ENCODE peak calls at places on chromosome 19, in ten cellular contexts. X is IMR-90, E is adrenal gland, W is WTC11, H is sigmoid colon, V is activated B cell treated with CpG ODN at 0.5 μM for 24 hours, Z is left ventricle myocardium inferior, L is GM12865, A is Peyer's patch, Q is thoracic aorta. J is an unnamed sample.

GRCh38 chr19:48708471-48708870 is 11.1 kb downstream of the MAMSTR start:
- DNase-seq in X (no peak), E (no peak), W (no peak), H (no peak), V (no peak), Z (no peak), L (no peak), A (no peak), Q (no peak), J (no peak)

GRCh38 chr19:12859546-12859945 is 21.2 kb downstream of the MAST1 start:
- DNase-seq in X (peak; percentile 33), E (no peak), W (no peak), H (no peak), V (no peak), Z (no peak), L (no peak), A (no peak), Q (no peak), J (no peak)

GRCh38 chr19:19399733-19400438 is 5.6 kb upstream of the GATAD2A start:
- DNase-seq in X (peak; percentile 38), E (no peak), W (no peak), H (no peak), V (no peak), Z (no peak), L (no peak), A (no peak), Q (no peak), J (no peak)

GRCh38 chr19:1650627-1651009 is 1.8 kb downstream of the TCF3 start:
- DNase-seq in X (peak; percentile 7), E (no peak), W (peak; percentile 61), H (no peak), V (no peak), Z (no peak), L (peak; percentile 68), A (no peak), Q (no peak), J (no peak)

GRCh38 chr19:2043864-2044708 is 7.0 kb downstream of the MKNK2 start:
- DNase-seq in X (no peak), E (peak; percentile 17), W (no peak), H (peak; percentile 77), V (peak; percentile 35), Z (no peak), L (peak; percentile 24), A (peak; percentile 54), Q (no peak), J (no peak)

GRCh38 chr19:22545751-22546150 is 88.4 kb upstream of the ZNF492 start:
- DNase-seq in X (no peak), E (peak; percentile 26), W (peak; percentile 36), H (no peak), V (no peak), Z (peak; percentile 22), L (peak; percentile 12), A (no peak), Q (no peak), J (peak; percentile 67)

GRCh38 chr19:17681505-17682125 is 6.5 kb downstream of the UNC13A start:
- DNase-seq in X (peak; percentile 56), E (peak; percentile 26), W (peak; percentile 78), H (no peak), V (no peak), Z (peak; percentile 31), L (peak; percentile 36), A (no peak), Q (no peak), J (no peak)

GRCh38 chr19:58563034-58563573 is 4.7 kb upstream of the UBE2M start:
- DNase-seq in X (no peak), E (no peak), W (peak; percentile 30), H (peak; percentile 71), V (peak; percentile 42), Z (peak; percentile 23), L (peak; percentile 83), A (no peak), Q (no peak), J (no peak)

GRCh38 chr19:2475018-2475701 is 767 bp upstream of the GADD45B start:
- DNase-seq in X (peak; percentile 48), E (peak; percentile 70), W (peak; percentile 55), H (peak; percentile 82), V (peak; percentile 72), Z (peak; percentile 62), L (peak; percentile 83), A (peak; percentile 75), Q (peak; percentile 28), J (no peak)

GRCh38 chr19:13505761-13506549 is at the start of gene CACNA1A:
- DNase-seq in X (peak; percentile 19), E (no peak), W (peak; percentile 53), H (no peak), V (peak; percentile 14), Z (no peak), L (no peak), A (no peak), Q (no peak), J (no peak)

GRCh38 chr19:47097396-47098217 is 16.0 kb downstream of the ZC3H4 start:
- DNase-seq in X (no peak), E (no peak), W (no peak), H (no peak), V (no peak), Z (peak; percentile 50), L (no peak), A (no peak), Q (peak; percentile 36), J (no peak)

GRCh38 chr19:16185925-16186234 is 670 bp downstream of the FAM32A start:
- DNase-seq in X (no peak), E (no peak), W (no peak), H (no peak), V (no peak), Z (no peak), L (no peak), A (no peak), Q (no peak), J (no peak)

GRCh38 chr19:1690570-1691307 is 38.3 kb upstream of the TCF3 start:
- DNase-seq in X (no peak), E (peak; percentile 41), W (peak; percentile 89), H (no peak), V (peak; percentile 60), Z (no peak), L (peak; percentile 55), A (peak; percentile 67), Q (no peak), J (no peak)

GRCh38 chr19:27972291-27973040 is 1240.5 kb downstream of the UQCRFS1 start:
- DNase-seq in X (no peak), E (no peak), W (no peak), H (no peak), V (no peak), Z (no peak), L (no peak), A (no peak), Q (no peak), J (no peak)

GRCh38 chr19:48715681-48716171 is 3.8 kb downstream of the MAMSTR start:
- DNase-seq in X (no peak), E (no peak), W (no peak), H (peak; percentile 78), V (no peak), Z (no peak), L (no peak), A (peak; percentile 61), Q (no peak), J (no peak)

GRCh38 chr19:7506385-7507328 is 9.2 kb upstream of the ZNF358 start:
- DNase-seq in X (peak; percentile 48), E (peak; percentile 100), W (peak; percentile 99), H (peak; percentile 82), V (no peak), Z (peak; percentile 74), L (peak; percentile 68), A (peak; percentile 95), Q (peak; percentile 62), J (no peak)

GRCh38 chr19:10687518-10688288 is 13.5 kb upstream of the QTRT1 start:
- DNase-seq in X (no peak), E (no peak), W (no peak), H (no peak), V (no peak), Z (no peak), L (no peak), A (no peak), Q (no peak), J (no peak)
- TF ChIP-seq CTCF in X (no peak), E (no peak), W (no peak), H (no peak), V (no peak), Z (no peak), L (no peak), A (no peak), Q (no peak), J (no peak)

DNA sequence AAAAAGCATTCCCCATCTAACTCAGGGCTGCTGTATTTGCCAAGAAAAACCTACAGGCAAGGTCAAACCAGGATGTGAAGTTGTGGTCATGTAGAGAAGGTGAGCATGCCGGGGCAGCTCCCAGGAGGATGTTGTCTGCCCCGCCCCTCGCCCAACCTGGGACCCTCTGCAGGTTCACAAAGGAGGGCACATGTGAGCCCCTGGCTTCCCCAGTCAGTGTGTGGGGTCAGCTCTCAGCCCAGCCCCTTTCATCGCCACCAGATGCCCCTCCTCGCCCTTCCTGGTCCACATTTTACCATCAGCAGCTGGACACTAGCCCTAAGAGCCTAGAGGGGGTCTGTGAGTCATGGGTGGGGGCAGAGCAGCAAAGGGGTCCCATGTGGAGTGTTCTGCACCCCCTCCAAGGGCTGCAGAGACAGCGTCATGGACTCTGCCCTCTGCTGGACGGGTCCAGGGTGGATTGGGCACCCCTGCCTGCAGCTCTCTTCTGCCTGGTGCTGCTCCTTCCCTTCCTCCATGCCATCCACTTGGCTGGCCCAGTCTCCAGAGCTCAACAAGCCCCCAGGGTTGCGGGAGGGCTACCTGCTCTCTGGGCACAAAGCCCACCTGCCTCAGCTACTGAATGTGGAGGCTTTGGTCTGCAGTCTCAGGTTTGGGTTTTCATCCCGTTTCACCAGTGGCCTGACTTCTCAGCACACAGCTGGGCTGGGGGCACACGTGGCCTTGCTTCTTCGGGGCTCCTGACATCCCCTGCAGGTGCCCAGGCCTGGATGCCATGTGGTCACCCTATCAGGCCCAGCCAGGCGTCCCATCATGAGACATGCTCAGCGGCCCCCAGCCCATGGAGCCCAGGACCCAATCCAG is 3.7 kb downstream of the PLEKHF1 start:
- DNase-seq in X (no peak), E (no peak), W (peak; percentile 41), H (peak; percentile 60), V (no peak), Z (no peak), L (no peak), A (no peak), Q (no peak), J (no peak)
- TF ChIP-seq CTCF in X (peak; percentile 6), E (no peak), W (no peak), H (no peak), V (no peak), Z (peak; percentile 40), L (peak; percentile 18), A (no peak), Q (no peak), J (no peak)

GRCh38 chr19:42178791-42179500 is 38.5 kb downstream of the DEDD2 start:
- DNase-seq in X (no peak), E (no peak), W (peak; percentile 73), H (no peak), V (no peak), Z (no peak), L (peak; percentile 22), A (no peak), Q (no peak), J (no peak)
- TF ChIP-seq CTCF in X (no peak), E (no peak), W (peak; percentile 60), H (no peak), V (no peak), Z (no peak), L (peak; percentile 47), A (no peak), Q (no peak), J (no peak)

DNA sequence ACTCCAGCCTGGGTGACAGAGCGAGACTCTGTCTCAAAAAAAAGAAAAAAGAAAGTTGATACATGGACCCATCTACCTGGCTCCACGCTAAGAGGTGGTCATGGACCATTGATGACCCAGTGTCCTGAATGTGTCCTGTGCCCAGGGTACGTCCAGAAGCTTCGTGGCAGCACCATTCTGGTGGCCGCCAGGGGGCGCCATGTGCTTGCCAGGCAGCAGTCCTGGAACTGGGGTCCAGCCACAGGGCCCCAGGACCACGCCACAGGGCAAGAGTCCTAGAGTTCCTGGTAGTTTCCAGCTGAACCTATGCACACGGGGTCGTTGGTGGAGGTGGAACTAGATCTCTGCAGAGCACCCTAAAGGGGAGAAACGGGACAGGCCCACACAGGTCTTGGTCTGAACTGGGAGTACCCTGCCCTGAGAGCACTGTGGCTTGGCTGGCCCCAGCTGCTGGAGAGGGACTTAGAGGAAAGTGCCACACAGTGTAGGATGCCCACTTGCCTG is 19.9 kb upstream of the FBXO27 start:
- DNase-seq in X (peak; percentile 58), E (peak; percentile 74), W (peak; percentile 83), H (peak; percentile 72), V (peak; percentile 56), Z (peak; percentile 30), L (peak; percentile 81), A (peak; percentile 76), Q (peak; percentile 6), J (peak; percentile 32)
- TF ChIP-seq CTCF in X (peak; percentile 61), E (peak; percentile 65), W (peak; percentile 96), H (no peak), V (peak; percentile 66), Z (peak; percentile 74), L (peak; percentile 85), A (peak; percentile 83), Q (peak; percentile 64), J (no peak)